ENCODE peak calls at places on chromosomes 5 and 9, in nine cellular contexts. G is HCT116, K is GM23338, R is SK-N-SH, A is OCI-LY7, W is neural progenitor cell, N is hepatocyte, T is PC-3, O is MM.1S. J is an unnamed sample.
A peak's percentile ranks its signal among the peaks of the same experiment; 100 is the strongest.

GRCh38 chr5:159902444-159903121 is 13.7 kb upstream of the ADRA1B start:
- DNase-seq in K (no peak), R (no peak), N (peak; percentile 20), G (peak; percentile 65), W (no peak), A (no peak), O (no peak), T (peak; percentile 92), J (peak; percentile 48)

GRCh38 chr5:34552129-34552528 is 104.0 kb upstream of the RAI14 start:
- DNase-seq in T (no peak), A (no peak), G (no peak), N (no peak), R (no peak), O (no peak), W (no peak), K (no peak), J (peak; percentile 46)

GRCh38 chr5:146130440-146131045 is 25.2 kb upstream of the PLAC8L1 start:
- DNase-seq in N (peak; percentile 47), O (peak; percentile 22), T (peak; percentile 56), G (no peak), A (peak; percentile 37), R (no peak), W (peak; percentile 33), K (peak; percentile 60), J (peak; percentile 66)

GRCh38 chr5:67880358-67880810 is 335.2 kb upstream of the PIK3R1 start:
- DNase-seq in W (no peak), G (no peak), K (no peak), A (no peak), R (no peak), N (peak; percentile 63), O (no peak), T (no peak), J (no peak)

GRCh38 chr5:43041131-43041668 is 1.1 kb upstream of the ANXA2R start:
- DNase-seq in W (peak; percentile 16), T (no peak), N (peak; percentile 43), G (no peak), O (no peak), R (no peak), A (peak; percentile 61), K (no peak), J (no peak)

GRCh38 chr5:24353606-24354005 is 291.2 kb downstream of the CDH10 start:
- DNase-seq in O (no peak), W (no peak), G (no peak), K (no peak), A (no peak), N (no peak), R (no peak), T (peak; percentile 23), J (no peak)

GRCh38 chr9:83448606-83449005 is 89.6 kb downstream of the FRMD3 start:
- DNase-seq in T (no peak), R (no peak), K (no peak), W (no peak), N (no peak), A (no peak), O (no peak), G (no peak), J (no peak)

GRCh38 chr5:73623929-73624404 is 2.0 kb upstream of the ARHGEF28 start:
- DNase-seq in N (peak; percentile 28), W (no peak), T (no peak), A (no peak), G (no peak), O (no peak), R (no peak), K (no peak), J (no peak)

GRCh38 chr5:79954620-79955019 is 36.4 kb downstream of the MTX3 start:
- DNase-seq in N (no peak), T (peak; percentile 67), R (no peak), O (no peak), G (no peak), W (no peak), K (no peak), A (no peak), J (peak; percentile 39)

GRCh38 chr9:115034801-115035200 is 83.2 kb downstream of the TNC start:
- DNase-seq in G (no peak), W (no peak), A (no peak), T (no peak), O (no peak), R (no peak), N (peak; percentile 30), K (no peak), J (peak; percentile 87)

GRCh38 chr9:32378496-32378895 is 5.9 kb upstream of the ACO1 start:
- DNase-seq in K (peak; percentile 86), O (peak; percentile 79), T (peak; percentile 69), W (peak; percentile 79), G (peak; percentile 71), N (peak; percentile 77), A (peak; percentile 83), R (peak; percentile 57), J (peak; percentile 81)

DNA sequence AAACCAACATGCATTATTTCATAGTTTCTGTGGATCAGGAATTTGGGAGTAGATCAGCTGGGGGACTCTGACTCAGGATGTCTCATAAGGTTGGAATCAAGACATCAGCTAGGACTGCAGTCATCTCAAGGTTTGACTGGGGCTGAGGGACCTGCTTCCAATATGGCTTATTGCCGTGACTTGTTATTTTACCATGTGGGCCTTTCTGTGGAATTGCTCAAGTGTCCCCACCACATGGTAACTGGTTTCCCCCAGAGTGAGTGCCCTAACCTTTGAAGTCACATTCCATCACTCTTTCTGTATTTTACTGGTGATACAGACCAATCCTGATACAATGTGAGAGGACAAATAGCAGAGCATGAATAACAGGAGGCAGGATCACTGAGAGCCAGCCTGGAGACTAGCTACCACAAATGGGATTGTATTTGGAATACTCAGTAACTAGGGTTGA is 70.2 kb upstream of the ELL2 start:
- DNase-seq in G (no peak), A (no peak), N (no peak), O (no peak), K (no peak), T (peak; percentile 79), W (no peak), R (no peak), J (peak; percentile 89)
- TF ChIP-seq EZH2phosphoT487 in G (no peak), A (no peak), N (no peak), O (no peak), K (no peak), T (no peak), W (no peak), R (no peak), J (no peak)

GRCh38 chr9:126229501-126229900 is 97.1 kb upstream of the MVB12B start:
- DNase-seq in T (no peak), R (peak; percentile 7), K (no peak), G (no peak), N (no peak), W (no peak), O (no peak), A (no peak), J (no peak)
- H3K4me1 ChIP-seq in T (no peaks in the 10 kb centered on the region), R (no peaks in the 10 kb centered on the region), K (no peaks in the 10 kb centered on the region), G (no peaks in the 10 kb centered on the region), N (no peaks in the 10 kb centered on the region), W (no peaks in the 10 kb centered on the region), O (no peaks in the 10 kb centered on the region), A (no peaks in the 10 kb centered on the region), J (no peaks in the 10 kb centered on the region)

GRCh38 chr5:93572773-93573626 is 8.0 kb downstream of the NR2F1-AS1 start:
- DNase-seq in A (no peak), O (no peak), K (peak; percentile 78), W (peak; percentile 92), N (no peak), G (no peak), T (no peak), R (no peak), J (peak; percentile 47)
- H3K4me3 ChIP-seq in A (no peak overlapping the region), O (no peak overlapping the region), K (peak overlapping the region; percentile 63), W (peak overlapping the region; percentile 42), N (no peak overlapping the region), G (no peak overlapping the region), T (no peak overlapping the region), R (no peak overlapping the region), J (peak overlapping the region; percentile 62)

GRCh38 chr9:134670042-134670525 is 28.5 kb downstream of the COL5A1 start:
- DNase-seq in T (peak; percentile 81), A (no peak), W (no peak), N (no peak), G (no peak), K (no peak), O (no peak), R (no peak), J (peak; percentile 89)
- TF ChIP-seq EZH2phosphoT487 in T (no peak), A (no peak), W (no peak), N (no peak), G (no peak), K (no peak), O (no peak), R (no peak), J (peak; percentile 73)